ENCODE peak calls at places on chromosomes 7 and 10, in nine cellular contexts. D is left colon; C is activated T-cell treated with anti-CD3 and anti-CD28 coated beads, Interleukin-2, amount 50 U/mL, for 4 hours; E is HEK293T; V is AG04450; I is cardiac fibroblast; H is hypothalamus; M is GM03348; L is T-cell. Z is an unnamed sample.

GRCh38 chr10:34666008-34666700 is 148.9 kb downstream of the PARD3 start:
- DNase-seq in M (peak; percentile 85), I (peak; percentile 96), L (no peak), E (peak; percentile 47), D (no peak), C (no peak), V (peak; percentile 81), H (no peak), Z (no peak)

GRCh38 chr7:1204460-1204859 is 28.2 kb upstream of the UNCX start:
- DNase-seq in D (no peak), E (no peak), V (no peak), H (no peak), C (no peak), M (no peak), I (no peak), L (no peak), Z (no peak)

GRCh38 chr7:33191326-33191725 is 62.0 kb downstream of the BBS9 start:
- DNase-seq in H (no peak), L (no peak), V (no peak), M (no peak), I (no peak), E (no peak), D (no peak), C (no peak), Z (no peak)

GRCh38 chr7:45599851-45600706 is 25.9 kb downstream of the ADCY1 start:
- DNase-seq in L (no peak), M (no peak), E (no peak), H (no peak), V (no peak), D (no peak), I (no peak), C (no peak), Z (no peak)

GRCh38 chr10:71728218-71728737 is 8.7 kb upstream of the C10orf105 start:
- DNase-seq in E (no peak), H (no peak), L (no peak), M (peak; percentile 56), I (no peak), D (no peak), V (no peak), C (no peak), Z (no peak)

GRCh38 chr10:102175415-102175814 is 23.2 kb downstream of the NOLC1 start:
- DNase-seq in I (peak; percentile 58), L (no peak), M (peak; percentile 25), C (no peak), H (no peak), E (no peak), V (peak; percentile 37), D (no peak), Z (no peak)

GRCh38 chr7:2724453-2725177 is 36.6 kb downstream of the AMZ1 start:
- DNase-seq in H (no peak), D (peak; percentile 14), M (no peak), V (no peak), C (no peak), L (no peak), E (no peak), I (no peak), Z (no peak)

GRCh38 chr7:1418505-1419309 is 40.6 kb downstream of the MICALL2 start:
- DNase-seq in C (no peak), E (peak; percentile 81), H (no peak), I (peak; percentile 42), L (no peak), M (no peak), D (no peak), V (no peak), Z (no peak)

GRCh38 chr7:45564886-45565455 is 9.2 kb upstream of the ADCY1 start:
- DNase-seq in E (no peak), I (no peak), V (no peak), C (no peak), M (no peak), D (no peak), L (no peak), H (no peak), Z (no peak)

GRCh38 chr7:75879771-75880184 is 944 bp downstream of the RHBDD2 start:
- DNase-seq in D (no peak), E (no peak), M (peak; percentile 31), C (no peak), V (no peak), L (peak; percentile 39), H (no peak), I (peak; percentile 17), Z (peak; percentile 1)

GRCh38 chr10:125661942-125662515 is 20.9 kb downstream of the TEX36 start:
- DNase-seq in I (peak; percentile 26), D (no peak), M (peak; percentile 89), L (no peak), H (no peak), E (peak; percentile 77), C (no peak), V (no peak), Z (no peak)

GRCh38 chr7:151206914-151207313 is 3.4 kb downstream of the H2BK1 start:
- DNase-seq in L (peak; percentile 16), C (no peak), M (no peak), H (no peak), E (no peak), V (no peak), D (no peak), I (no peak), Z (no peak)

GRCh38 chr10:133070402-133070801 is 17.3 kb upstream of the ADGRA1 start:
- DNase-seq in D (no peak), C (no peak), V (no peak), H (no peak), I (no peak), L (no peak), M (no peak), E (no peak), Z (no peak)

GRCh38 chr7:115995701-115996100 is 34.9 kb downstream of the TFEC start:
- DNase-seq in L (no peak), E (no peak), C (no peak), D (no peak), I (no peak), M (no peak), H (no peak), V (no peak), Z (no peak)

GRCh38 chr10:123833170-123833850 is 58.3 kb downstream of the CPXM2 start:
- DNase-seq in V (no peak), C (no peak), M (no peak), D (no peak), E (no peak), I (no peak), L (no peak), H (no peak), Z (no peak)

GRCh38 chr10:60537697-60538096 is 148.0 kb upstream of the ANK3 start:
- DNase-seq in I (peak; percentile 45), E (no peak), C (no peak), L (no peak), V (no peak), D (no peak), M (no peak), H (no peak), Z (no peak)

GRCh38 chr7:114481995-114482394 is 67.4 kb downstream of the FOXP2 start:
- DNase-seq in C (no peak), L (no peak), I (peak; percentile 19), V (peak; percentile 16), E (no peak), H (no peak), M (no peak), D (no peak), Z (no peak)

GRCh38 chr7:101736077-101736476 is 81.3 kb upstream of the CUX1 start:
- DNase-seq in M (peak; percentile 36), H (no peak), C (no peak), V (no peak), L (no peak), D (no peak), I (peak; percentile 12), E (no peak), Z (no peak)

GRCh38 chr10:130036296-130037065 is 72.4 kb upstream of the EBF3 start:
- DNase-seq in H (no peak), M (no peak), C (no peak), D (no peak), V (no peak), I (no peak), L (no peak), E (no peak), Z (no peak)

GRCh38 chr10:13960603-13961002 is 370.1 kb downstream of the FRMD4A start:
- DNase-seq in L (no peak), I (no peak), H (no peak), V (no peak), E (no peak), D (no peak), C (no peak), M (no peak), Z (no peak)

GRCh38 chr10:15720635-15721310 is 1.1 kb upstream of the ITGA8 start:
- DNase-seq in M (no peak), L (no peak), C (no peak), V (no peak), H (no peak), E (no peak), I (no peak), D (no peak), Z (no peak)

GRCh38 chr7:152341039-152341913 is 94.5 kb downstream of the KMT2C start:
- DNase-seq in E (peak; percentile 76), D (no peak), C (no peak), H (peak; percentile 8), I (peak; percentile 77), L (no peak), V (peak; percentile 18), M (peak; percentile 69), Z (no peak)

GRCh38 chr10:76115471-76116155 is 684.2 kb downstream of the LRMDA start:
- DNase-seq in L (no peak), C (no peak), M (no peak), I (no peak), D (no peak), V (no peak), E (no peak), H (no peak), Z (no peak)

GRCh38 chr10:123936426-123936825 is 44.8 kb upstream of the CPXM2 start:
- DNase-seq in H (no peak), L (no peak), E (no peak), V (no peak), M (no peak), C (no peak), D (no peak), I (no peak), Z (no peak)